ENCODE peak calls at places on chromosomes 13 and 19, in eight cellular contexts. I is heart right ventricle, A is NT2/D1, Y is psoas muscle, P is uterus, X is A549, U is lower lobe of right lung, F is pancreas. Z is an unnamed sample.

GRCh38 chr19:5042556-5042955 is 73.6 kb downstream of the KDM4B start:
- DNase-seq in P (no peak), F (no peak), X (peak), U (no peak), A (no peak), Y (no peak), I (no peak), Z (no peak)

GRCh38 chr13:29702912-29703351 is 107.4 kb upstream of the SLC7A1 start:
- DNase-seq in P (peak), F (no peak), Y (peak), U (no peak), I (peak), X (peak), A (no peak), Z (peak)

GRCh38 chr19:8484331-8484894 is 18.0 kb downstream of the PRAM1 start:
- DNase-seq in P (no peak), X (no peak), U (peak), F (no peak), Y (peak), A (no peak), I (peak), Z (no peak)

GRCh38 chr19:47414469-47414868 is 4.9 kb downstream of the MEIS3 start:
- DNase-seq in P (no peak), A (no peak), U (no peak), F (no peak), Y (no peak), X (peak), I (no peak), Z (no peak)

GRCh38 chr19:30669329-30670010 is 297.3 kb downstream of the ZNF536 start:
- DNase-seq in A (peak), I (peak), Y (peak), U (peak), P (peak), X (peak), F (peak), Z (peak)

GRCh38 chr19:13063461-13064091 is 39.1 kb downstream of the LYL1 start:
- DNase-seq in P (no peak), F (no peak), Y (peak), X (no peak), U (no peak), A (no peak), I (peak), Z (no peak)

GRCh38 chr13:39684531-39685137 is 29.2 kb downstream of the COG6 start:
- DNase-seq in X (peak), Y (no peak), I (no peak), U (no peak), P (no peak), F (no peak), A (no peak), Z (peak)

GRCh38 chr13:45873491-45874360 is 22.2 kb upstream of the SIAH3 start:
- DNase-seq in X (no peak), P (no peak), A (peak), I (no peak), U (no peak), F (no peak), Y (no peak), Z (peak)

GRCh38 chr13:72637561-72637960 is 89.9 kb downstream of the MZT1 start:
- DNase-seq in P (no peak), U (no peak), A (no peak), F (no peak), X (no peak), I (no peak), Y (no peak), Z (no peak)

GRCh38 chr19:15280048-15280725 is 47.9 kb upstream of the EPHX3 start:
- DNase-seq in P (no peak), Y (peak), X (no peak), I (no peak), A (no peak), F (no peak), U (no peak), Z (no peak)

GRCh38 chr13:30849611-30850010 is 56.5 kb upstream of the MEDAG start:
- DNase-seq in I (no peak), A (no peak), X (no peak), Y (no peak), P (no peak), U (no peak), F (no peak), Z (no peak)

GRCh38 chr13:82330499-82330898 is 1551.8 kb downstream of the SLITRK1 start:
- DNase-seq in F (no peak), X (peak), Y (no peak), A (peak), P (no peak), U (no peak), I (no peak), Z (peak)

GRCh38 chr19:21638776-21639175 is 128.6 kb downstream of the ZNF100 start:
- DNase-seq in F (no peak), P (no peak), X (no peak), I (no peak), A (no peak), Y (no peak), U (no peak), Z (no peak)

GRCh38 chr19:1497578-1498235 is 6.7 kb downstream of the REEP6 start:
- DNase-seq in I (no peak), F (no peak), U (no peak), X (no peak), P (no peak), A (no peak), Y (no peak), Z (no peak)

GRCh38 chr13:83716121-83716520 is 166.2 kb downstream of the SLITRK1 start:
- DNase-seq in U (no peak), A (no peak), X (no peak), I (no peak), P (no peak), Y (no peak), F (no peak), Z (peak)

GRCh38 chr13:71864094-71864980 is 2.7 kb downstream of the DACH1 start:
- DNase-seq in X (no peak), A (no peak), U (peak), P (peak), I (peak), F (peak), Y (peak), Z (peak)

GRCh38 chr13:110714798-110715394 is 1.4 kb downstream of the ING1 start:
- DNase-seq in Y (peak), U (peak), X (no peak), I (peak), F (peak), A (no peak), P (peak), Z (peak)

GRCh38 chr13:32538234-32538620 is 368 bp downstream of the N4BP2L2 start:
- DNase-seq in U (peak), F (peak), P (no peak), I (peak), A (no peak), X (no peak), Y (peak), Z (no peak)

GRCh38 chr19:44570984-44571684 is 41.7 kb upstream of the CEACAM20 start:
- DNase-seq in A (peak), I (peak), X (peak), P (peak), Y (no peak), U (no peak), F (no peak), Z (peak)
- H3K4me3 ChIP-seq in A (no peak), I (no peak), X (no peak), P (no peak), Y (no peak), U (no peak), F (no peak), Z (no peak)

GRCh38 chr19:10651821-10652220 is 2.3 kb upstream of the ILF3 start:
- DNase-seq in Y (no peak), U (no peak), X (no peak), A (no peak), P (no peak), I (no peak), F (no peak), Z (no peak)
- H3K4me3 ChIP-seq in Y (peak), U (no peak), X (no peak), A (no peak), P (no peak), I (no peak), F (no peak), Z (no peak)

DNA sequence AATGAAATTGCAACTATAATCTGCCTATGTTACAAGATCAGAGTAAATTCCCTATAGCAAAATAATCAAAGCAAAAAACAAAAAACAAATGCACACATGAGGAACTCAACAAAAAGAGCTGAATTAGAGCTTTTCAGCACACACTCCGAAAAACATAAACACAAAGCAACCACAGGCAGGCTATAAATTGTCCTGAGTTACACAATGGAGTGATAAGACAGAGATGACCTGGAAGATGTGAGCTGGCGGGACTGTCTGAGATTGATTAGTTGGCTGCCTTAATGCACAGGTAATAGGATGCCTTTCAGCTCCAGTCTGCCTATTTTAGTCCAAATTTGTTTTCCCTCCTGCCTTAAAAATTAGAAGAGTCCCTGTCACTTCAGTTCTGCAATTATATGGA is 159.0 kb upstream of the FNDC3A start:
- DNase-seq in Y (no peak), P (no peak), F (no peak), I (no peak), X (no peak), U (no peak), A (no peak), Z (no peak)
- H3K4me3 ChIP-seq in Y (no peak), P (no peak), F (no peak), I (no peak), X (no peak), U (no peak), A (no peak), Z (no peak)

GRCh38 chr19:44757735-44758505 is 9.4 kb downstream of the BCL3 start:
- DNase-seq in U (peak), F (peak), I (peak), X (no peak), A (no peak), Y (peak), P (peak), Z (peak)

GRCh38 chr19:44758596-44758995 is 10.1 kb downstream of the BCL3 start:
- DNase-seq in U (no peak), F (no peak), I (peak), X (peak), P (peak), Y (no peak), A (no peak), Z (no peak)

GRCh38 chr19:44756089-44756562 is 7.6 kb downstream of the BCL3 start:
- DNase-seq in F (no peak), U (no peak), A (no peak), I (peak), Y (no peak), P (no peak), X (no peak), Z (no peak)

GRCh38 chr19:44755219-44755618 is 6.7 kb downstream of the BCL3 start:
- DNase-seq in A (no peak), Y (no peak), P (no peak), U (no peak), X (no peak), I (no peak), F (no peak), Z (no peak)

DNA sequence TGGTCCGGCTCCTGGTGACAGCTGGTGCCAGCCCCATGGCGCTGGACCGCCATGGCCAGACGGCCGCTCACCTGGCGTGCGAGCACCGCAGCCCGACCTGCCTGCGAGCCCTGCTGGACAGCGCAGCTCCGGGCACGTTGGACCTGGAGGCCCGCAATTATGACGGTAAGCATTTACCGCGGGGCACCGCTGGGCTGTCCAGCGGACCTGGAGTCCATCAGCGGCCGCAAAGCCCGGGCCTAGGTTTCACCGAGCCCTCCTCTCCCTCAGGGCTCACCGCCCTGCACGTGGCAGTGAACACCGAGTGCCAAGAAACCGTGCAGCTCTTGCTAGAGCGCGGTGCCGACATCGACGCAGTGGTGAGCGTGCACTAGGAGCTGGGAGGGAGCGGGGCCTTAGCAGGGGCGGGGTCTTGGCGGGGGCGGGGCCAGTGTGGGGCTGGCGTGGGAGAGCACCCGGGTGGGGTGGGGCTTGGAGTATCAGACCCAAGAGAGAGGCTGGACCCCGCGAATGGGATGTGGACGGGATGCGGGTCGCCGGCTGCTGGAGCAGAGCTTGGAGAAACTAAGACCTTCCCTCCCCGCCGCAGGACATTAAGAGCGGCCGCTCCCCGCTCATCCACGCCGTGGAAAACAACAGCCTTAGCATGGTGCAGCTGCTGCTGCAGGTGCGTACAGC is 8.7 kb downstream of the BCL3 start:
- DNase-seq in A (no peak), U (no peak), Y (peak), F (no peak), I (peak), X (no peak), P (peak), Z (peak)
- H3K4me3 ChIP-seq in A (peak), U (peak), Y (peak), F (no peak), I (peak), X (no peak), P (peak), Z (peak)

GRCh38 chr13:23320926-23321533 is 112.5 kb downstream of the SACS start:
- DNase-seq in P (no peak), U (no peak), X (no peak), F (no peak), Y (no peak), I (no peak), A (no peak), Z (no peak)
- H3K4me3 ChIP-seq in P (no peak), U (peak), X (peak), F (no peak), Y (no peak), I (no peak), A (no peak), Z (no peak)

GRCh38 chr19:41548047-41548446 is 27.9 kb upstream of the CEACAM21 start:
- DNase-seq in I (no peak), Y (no peak), U (no peak), F (no peak), A (no peak), X (no peak), P (no peak), Z (no peak)
- H3K4me3 ChIP-seq in I (no peak), Y (no peak), U (no peak), F (no peak), A (no peak), X (no peak), P (no peak), Z (no peak)

DNA sequence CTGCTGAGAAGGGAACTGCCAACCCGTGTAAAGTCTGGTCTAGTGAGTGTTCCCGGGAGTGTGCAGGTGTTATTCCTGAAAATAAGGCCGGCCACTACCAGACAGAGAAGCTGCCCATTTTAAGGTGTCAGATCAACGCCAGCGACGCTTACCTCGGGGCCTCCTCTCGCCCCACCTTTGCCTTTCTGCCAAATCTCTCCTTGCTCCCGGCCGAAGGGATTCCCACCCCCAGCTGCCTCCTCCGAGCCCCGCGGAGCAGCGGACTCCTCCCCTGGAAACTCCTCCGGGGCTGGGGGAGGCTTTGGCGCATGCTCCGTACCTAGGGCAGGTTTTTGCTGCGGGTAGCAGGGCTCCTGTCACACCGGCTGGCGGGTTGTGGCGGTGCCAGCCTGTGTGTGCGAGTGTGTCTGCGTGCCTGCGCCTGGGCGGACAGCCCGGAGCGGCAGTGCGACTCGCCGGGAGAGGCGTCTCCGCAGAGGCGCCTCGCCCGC is at the start of gene HS6ST3:
- DNase-seq in A (no peak), X (peak), I (peak), F (peak), Y (peak), U (no peak), P (peak), Z (peak)
- H3K4me3 ChIP-seq in A (peak), X (peak), I (peak), F (peak), Y (peak), U (peak), P (peak), Z (peak)

GRCh38 chr13:101626925-101627555 is 174.6 kb downstream of the ITGBL1 start:
- DNase-seq in Y (no peak), U (no peak), A (no peak), X (no peak), P (no peak), F (no peak), I (no peak), Z (peak)
- H3K4me3 ChIP-seq in Y (peak), U (peak), A (no peak), X (peak), P (peak), F (no peak), I (no peak), Z (no peak)

Z was measured in astrocyte of the spinal cord.